ENCODE peak calls at places on chromosomes 16 and 17, in four cellular contexts. One of them, this sample, is unnamed.
A peak's percentile ranks its signal among the peaks of the same experiment; 100 is the strongest.

GRCh38 chr16:48386559-48387312 is 1.5 kb upstream of the SIAH1 start:
- DNase-seq in fibroblast of the conjunctiva: no peak
- DNase-seq in kidney tubule cell: no peak
- DNase-seq in neural crest cell: no peak
- DNase-seq in this sample: no peak

GRCh38 chr16:50269061-50269705 is 2.8 kb downstream of the ADCY7 start:
- DNase-seq in fibroblast of the conjunctiva: no peak
- DNase-seq in neural crest cell: no peak
- DNase-seq in kidney tubule cell: no peak
- DNase-seq in this sample: no peak

GRCh38 chr17:57097832-57098421 is 12.9 kb downstream of the AKAP1 start:
- DNase-seq in kidney tubule cell: peak; percentile 55
- DNase-seq in neural crest cell: no peak
- DNase-seq in fibroblast of the conjunctiva: peak; percentile 67
- DNase-seq in this sample: peak; percentile 48

GRCh38 chr16:1331712-1332617 is 1.5 kb upstream of the BAIAP3 start:
- DNase-seq in kidney tubule cell: peak; percentile 87
- DNase-seq in fibroblast of the conjunctiva: peak; percentile 16
- DNase-seq in neural crest cell: no peak
- DNase-seq in this sample: peak; percentile 43

GRCh38 chr16:87515475-87516330 is 22.9 kb upstream of the ZCCHC14 start:
- DNase-seq in fibroblast of the conjunctiva: no peak
- DNase-seq in neural crest cell: no peak
- DNase-seq in kidney tubule cell: no peak
- DNase-seq in this sample: no peak

GRCh38 chr16:67726106-67727034 is 7.3 kb upstream of the GFOD2 start:
- DNase-seq in neural crest cell: no peak
- DNase-seq in kidney tubule cell: no peak
- DNase-seq in fibroblast of the conjunctiva: no peak
- DNase-seq in this sample: no peak

GRCh38 chr17:15262291-15263205 is 2.6 kb downstream of the PMP22 start:
- DNase-seq in kidney tubule cell: peak; percentile 61
- DNase-seq in fibroblast of the conjunctiva: peak; percentile 92
- DNase-seq in neural crest cell: peak; percentile 27
- DNase-seq in this sample: peak; percentile 72

GRCh38 chr16:75007443-75007842 is 8.6 kb downstream of the ZNRF1 start:
- DNase-seq in neural crest cell: no peak
- DNase-seq in fibroblast of the conjunctiva: no peak
- DNase-seq in kidney tubule cell: no peak
- DNase-seq in this sample: no peak

GRCh38 chr17:50009282-50009681 is 14.3 kb upstream of the DLX3 start:
- DNase-seq in kidney tubule cell: no peak
- DNase-seq in neural crest cell: no peak
- DNase-seq in fibroblast of the conjunctiva: no peak
- DNase-seq in this sample: no peak

GRCh38 chr17:5097101-5097834 is 14.4 kb downstream of the ZNF232 start:
- DNase-seq in fibroblast of the conjunctiva: no peak
- DNase-seq in kidney tubule cell: no peak
- DNase-seq in neural crest cell: peak; percentile 68
- DNase-seq in this sample: no peak

GRCh38 chr16:89363621-89364393 is 126.6 kb downstream of the ANKRD11 start:
- DNase-seq in neural crest cell: no peak
- DNase-seq in kidney tubule cell: peak; percentile 86
- DNase-seq in fibroblast of the conjunctiva: no peak
- DNase-seq in this sample: peak; percentile 73

GRCh38 chr16:73191111-73192046 is 143.5 kb upstream of the ZFHX3 start:
- DNase-seq in kidney tubule cell: no peak
- DNase-seq in fibroblast of the conjunctiva: no peak
- DNase-seq in neural crest cell: no peak
- DNase-seq in this sample: no peak

GRCh38 chr16:13181432-13181831 is 280.0 kb downstream of the SHISA9 start:
- DNase-seq in neural crest cell: no peak
- DNase-seq in kidney tubule cell: no peak
- DNase-seq in fibroblast of the conjunctiva: no peak
- DNase-seq in this sample: no peak

GRCh38 chr17:40322417-40323315 is 13.7 kb downstream of the RARA start:
- DNase-seq in neural crest cell: no peak
- DNase-seq in fibroblast of the conjunctiva: peak; percentile 77
- DNase-seq in kidney tubule cell: peak; percentile 89
- DNase-seq in this sample: peak; percentile 68

GRCh38 chr16:85306071-85306792 is 194.0 kb upstream of the CIBAR2 start:
- DNase-seq in fibroblast of the conjunctiva: no peak
- DNase-seq in kidney tubule cell: peak; percentile 89
- DNase-seq in neural crest cell: no peak
- DNase-seq in this sample: peak; percentile 61

GRCh38 chr17:50474523-50474922 is 4.1 kb upstream of the RSAD1 start:
- DNase-seq in kidney tubule cell: no peak
- DNase-seq in fibroblast of the conjunctiva: no peak
- DNase-seq in neural crest cell: no peak
- DNase-seq in this sample: no peak

GRCh38 chr17:81348097-81349055 is 46.9 kb upstream of the BAHCC1 start:
- DNase-seq in fibroblast of the conjunctiva: no peak
- DNase-seq in kidney tubule cell: peak; percentile 33
- DNase-seq in neural crest cell: no peak
- DNase-seq in this sample: no peak

GRCh38 chr16:88724855-88725555 is 18.7 kb downstream of the CTU2 start:
- DNase-seq in kidney tubule cell: no peak
- DNase-seq in neural crest cell: no peak
- DNase-seq in fibroblast of the conjunctiva: no peak
- DNase-seq in this sample: no peak

GRCh38 chr16:88634141-88634993 is 4.0 kb upstream of the IL17C start:
- DNase-seq in fibroblast of the conjunctiva: peak; percentile 14
- DNase-seq in neural crest cell: peak; percentile 56
- DNase-seq in kidney tubule cell: peak; percentile 33
- DNase-seq in this sample: peak; percentile 70

GRCh38 chr17:39820541-39820940 is 43.6 kb downstream of the IKZF3 start:
- DNase-seq in kidney tubule cell: no peak
- DNase-seq in neural crest cell: no peak
- DNase-seq in fibroblast of the conjunctiva: no peak
- DNase-seq in this sample: no peak

GRCh38 chr17:27982688-27983087 is 59.8 kb upstream of the NLK start:
- DNase-seq in kidney tubule cell: no peak
- DNase-seq in fibroblast of the conjunctiva: no peak
- DNase-seq in neural crest cell: no peak
- DNase-seq in this sample: no peak

GRCh38 chr16:19997264-19997663 is 76.4 kb downstream of the GPR139 start:
- DNase-seq in neural crest cell: no peak
- DNase-seq in fibroblast of the conjunctiva: no peak
- DNase-seq in kidney tubule cell: no peak
- DNase-seq in this sample: no peak

GRCh38 chr17:65774787-65775186 is 213.3 kb upstream of the AXIN2 start:
- DNase-seq in kidney tubule cell: no peak
- DNase-seq in neural crest cell: no peak
- DNase-seq in fibroblast of the conjunctiva: no peak
- DNase-seq in this sample: no peak

GRCh38 chr17:45296003-45296832 is 20.6 kb downstream of the MAP3K14 start:
- DNase-seq in fibroblast of the conjunctiva: no peak
- DNase-seq in kidney tubule cell: peak; percentile 61
- DNase-seq in neural crest cell: no peak
- DNase-seq in this sample: peak; percentile 69

GRCh38 chr16:89002851-89003830 is 26.1 kb upstream of the CBFA2T3 start:
- DNase-seq in kidney tubule cell: no peak
- DNase-seq in fibroblast of the conjunctiva: no peak
- DNase-seq in neural crest cell: no peak
- DNase-seq in this sample: no peak

GRCh38 chr17:41413353-41413752 is 11.0 kb downstream of the KRT37 start:
- DNase-seq in kidney tubule cell: peak; percentile 28
- DNase-seq in fibroblast of the conjunctiva: no peak
- DNase-seq in neural crest cell: no peak
- DNase-seq in this sample: no peak

This sample was measured in mammary epithelial cell.